ENCODE peak calls at places on chromosome 13, in five cellular contexts. One of them, this sample, is unnamed.
A peak's percentile ranks its signal among the peaks of the same experiment; 100 is the strongest.

GRCh38 chr13:114059946-114060860 is 72.2 kb downstream of the RASA3 start:
- DNase-seq in SK-N-SH: no peak
- DNase-seq in ovary: no peak
- DNase-seq in T-helper 17 cell: no peak
- DNase-seq in AG09319: no peak
- DNase-seq in this sample: no peak

GRCh38 chr13:30881931-30882899 is 23.9 kb upstream of the MEDAG start:
- DNase-seq in T-helper 17 cell: no peak
- DNase-seq in AG09319: no peak
- DNase-seq in SK-N-SH: peak; percentile 58
- DNase-seq in ovary: no peak
- DNase-seq in this sample: no peak

GRCh38 chr13:109783447-109783814 is 3.0 kb downstream of the IRS2 start:
- DNase-seq in T-helper 17 cell: no peak
- DNase-seq in AG09319: no peak
- DNase-seq in SK-N-SH: peak; percentile 65
- DNase-seq in ovary: peak; percentile 58
- DNase-seq in this sample: no peak

GRCh38 chr13:20366056-20366455 is 133.9 kb upstream of the GJB6 start:
- DNase-seq in T-helper 17 cell: no peak
- DNase-seq in ovary: no peak
- DNase-seq in SK-N-SH: no peak
- DNase-seq in AG09319: no peak
- DNase-seq in this sample: no peak

GRCh38 chr13:34391071-34391470 is 551.0 kb upstream of the NBEA start:
- DNase-seq in SK-N-SH: no peak
- DNase-seq in AG09319: no peak
- DNase-seq in ovary: no peak
- DNase-seq in T-helper 17 cell: no peak
- DNase-seq in this sample: no peak

GRCh38 chr13:112839347-112840105 is 129.5 kb upstream of the MCF2L start:
- DNase-seq in AG09319: peak; percentile 23
- DNase-seq in ovary: no peak
- DNase-seq in SK-N-SH: no peak
- DNase-seq in T-helper 17 cell: no peak
- DNase-seq in this sample: no peak

GRCh38 chr13:107531816-107532215 is 683.5 kb downstream of the LIG4 start:
- DNase-seq in SK-N-SH: no peak
- DNase-seq in ovary: no peak
- DNase-seq in AG09319: no peak
- DNase-seq in T-helper 17 cell: no peak
- DNase-seq in this sample: no peak

GRCh38 chr13:102847272-102848234 is 1.7 kb downstream of the ERCC5 start:
- DNase-seq in T-helper 17 cell: no peak
- DNase-seq in ovary: no peak
- DNase-seq in SK-N-SH: peak; percentile 17
- DNase-seq in AG09319: no peak
- DNase-seq in this sample: peak; percentile 30

GRCh38 chr13:73169971-73170370 is 111.2 kb downstream of the KLF5 start:
- DNase-seq in SK-N-SH: no peak
- DNase-seq in AG09319: no peak
- DNase-seq in T-helper 17 cell: no peak
- DNase-seq in ovary: no peak
- DNase-seq in this sample: no peak

GRCh38 chr13:94710881-94711560 is 1.3 kb downstream of the SOX21 start:
- DNase-seq in AG09319: no peak
- DNase-seq in T-helper 17 cell: no peak
- DNase-seq in SK-N-SH: peak; percentile 86
- DNase-seq in ovary: no peak
- DNase-seq in this sample: no peak

GRCh38 chr13:113224486-113224885 is 15.1 kb downstream of the CUL4A start:
- DNase-seq in ovary: no peak
- DNase-seq in T-helper 17 cell: no peak
- DNase-seq in AG09319: no peak
- DNase-seq in SK-N-SH: no peak
- DNase-seq in this sample: no peak

GRCh38 chr13:81745391-81745790 is 1404.5 kb upstream of the SPRY2 start:
- DNase-seq in T-helper 17 cell: no peak
- DNase-seq in ovary: no peak
- DNase-seq in AG09319: no peak
- DNase-seq in SK-N-SH: no peak
- DNase-seq in this sample: no peak

GRCh38 chr13:110330491-110331001 is 23.5 kb downstream of the COL4A2 start:
- DNase-seq in ovary: no peak
- DNase-seq in SK-N-SH: no peak
- DNase-seq in AG09319: no peak
- DNase-seq in T-helper 17 cell: no peak
- DNase-seq in this sample: no peak